ENCODE peak calls at places on chromosomes 5 and 9, in five cellular contexts. O is tibial nerve, C is Caco-2, Z is GM23338, Y is H7. D is an unnamed sample.
A peak's percentile ranks its signal among the peaks of the same experiment; 100 is the strongest.

GRCh38 chr5:43193171-43193951 is 1.3 kb downstream of the NIM1K start:
- DNase-seq in O (no peak), C (peak; percentile 40), Z (peak; percentile 75), Y (peak; percentile 61), D (no peak)

GRCh38 chr5:6315580-6315979 is 62.8 kb downstream of the MED10 start:
- DNase-seq in O (no peak), C (no peak), Z (no peak), Y (no peak), D (no peak)

GRCh38 chr5:39639618-39640078 is 214.9 kb upstream of the DAB2 start:
- DNase-seq in O (no peak), C (no peak), Z (no peak), Y (no peak), D (no peak)

GRCh38 chr9:134295101-134295745 is 31.0 kb upstream of the RXRA start:
- DNase-seq in O (no peak), C (no peak), Z (no peak), Y (peak; percentile 76), D (no peak)

GRCh38 chr5:115160975-115161475 is 8.7 kb downstream of the TRIM36 start:
- DNase-seq in O (no peak), C (no peak), Z (no peak), Y (no peak), D (no peak)

GRCh38 chr5:109921735-109922395 is 232.1 kb downstream of the MAN2A1 start:
- DNase-seq in O (no peak), C (no peak), Z (no peak), Y (no peak), D (no peak)

GRCh38 chr5:9712506-9713285 is 82.5 kb upstream of the TAS2R1 start:
- DNase-seq in O (no peak), C (peak; percentile 49), Z (no peak), Y (no peak), D (no peak)

GRCh38 chr5:107449369-107449768 is 221.4 kb downstream of the EFNA5 start:
- DNase-seq in O (no peak), C (no peak), Z (no peak), Y (no peak), D (no peak)

GRCh38 chr5:170315154-170315553 is 17.6 kb upstream of the LCP2 start:
- DNase-seq in O (peak; percentile 70), C (no peak), Z (no peak), Y (no peak), D (peak; percentile 94)

GRCh38 chr9:125663127-125663526 is 43.9 kb downstream of the MAPKAP1 start:
- DNase-seq in O (no peak), C (no peak), Z (no peak), Y (no peak), D (no peak)

DNA sequence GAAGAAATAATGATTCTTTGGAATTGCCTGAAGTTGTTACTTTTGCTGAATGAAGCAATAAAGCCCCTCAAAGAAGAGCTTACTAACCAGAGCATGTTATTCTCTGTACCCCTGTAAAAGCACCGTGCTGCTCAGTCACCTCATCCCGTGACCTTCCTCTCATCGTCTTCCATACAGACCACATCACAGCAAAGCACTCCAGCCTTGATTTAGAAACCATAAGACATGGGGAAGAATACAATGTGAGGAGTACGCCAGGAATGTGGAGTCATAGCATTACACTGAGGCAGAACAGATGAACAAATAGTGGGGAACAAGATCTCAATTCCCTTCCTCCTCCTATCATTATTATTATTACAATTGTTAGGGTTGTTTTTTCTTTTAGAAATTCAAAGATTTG is 49.1 kb downstream of the ERAP1 start:
- DNase-seq in O (no peak), C (no peak), Z (no peak), Y (no peak), D (no peak)
- H3K36me3 ChIP-seq in O (peaks cover 32% of the 10 kb centered on the region), C (peaks cover 7% of the 10 kb centered on the region), Z (no peaks in the 10 kb centered on the region), Y (no peaks in the 10 kb centered on the region), D (peaks cover 93% of the 10 kb centered on the region)

GRCh38 chr9:37002413-37003217 is 31.5 kb downstream of the PAX5 start:
- DNase-seq in O (no peak), C (no peak), Z (peak; percentile 60), Y (peak; percentile 68), D (no peak)
- H3K27me3 ChIP-seq in O (no peaks in the 10 kb centered on the region), C (peaks cover 1% of the 10 kb centered on the region), Z (peaks cover 77% of the 10 kb centered on the region), Y (peaks cover 29% of the 10 kb centered on the region), D (no peaks in the 10 kb centered on the region)

DNA sequence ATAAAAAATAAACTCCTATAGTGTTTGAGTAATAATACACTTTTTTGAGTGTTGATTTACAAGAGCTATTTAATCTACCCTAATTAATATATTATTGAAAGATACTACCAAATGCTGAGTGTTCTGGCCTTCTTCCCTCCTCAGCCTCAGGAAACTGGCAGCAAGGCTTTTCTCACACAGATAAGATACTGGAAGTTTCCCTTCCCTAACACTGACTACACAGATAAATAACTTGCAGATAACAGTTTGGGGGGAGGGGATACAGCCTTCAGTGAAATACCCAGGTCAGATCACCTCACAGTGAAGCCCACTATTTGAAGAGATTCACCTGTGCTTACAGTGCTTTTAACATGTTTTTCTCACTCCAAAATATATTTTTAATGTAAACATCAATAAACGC is 1.6 kb upstream of the NIPSNAP3A start:
- DNase-seq in O (no peak), C (no peak), Z (no peak), Y (no peak), D (no peak)
- H3K36me3 ChIP-seq in O (no peaks in the 10 kb centered on the region), C (no peaks in the 10 kb centered on the region), Z (no peaks in the 10 kb centered on the region), Y (no peaks in the 10 kb centered on the region), D (no peaks in the 10 kb centered on the region)

GRCh38 chr5:178492278-178492677 is 97.9 kb downstream of the COL23A1 start:
- DNase-seq in O (no peak), C (no peak), Z (no peak), Y (no peak), D (no peak)
- H3K27me3 ChIP-seq in O (no peaks in the 10 kb centered on the region), C (no peaks in the 10 kb centered on the region), Z (no peaks in the 10 kb centered on the region), Y (no peaks in the 10 kb centered on the region), D (no peaks in the 10 kb centered on the region)